ENCODE peak calls at places on chromosomes 6 and 20, in eight cellular contexts. W is H1; S is lower lobe of right lung; G is C1 segment of cervical spinal cord; H is epithelial cell of esophagus; J is CD4-positive, CD25-positive, alpha-beta regulatory T cell; L is dorsolateral prefrontal cortex; A is SK-N-SH. X is an unnamed sample.

GRCh38 chr6:44275749-44276648 is 5.7 kb downstream of the TMEM151B start:
- DNase-seq in L (no peak), H (peak; percentile 39), W (no peak), J (no peak), S (no peak), G (no peak), A (peak; percentile 22), X (no peak)

GRCh38 chr20:24981750-24982149 is 10.8 kb downstream of the APMAP start:
- DNase-seq in A (no peak), J (no peak), G (no peak), L (peak; percentile 41), W (no peak), S (peak; percentile 78), H (no peak), X (no peak)

GRCh38 chr6:27553123-27553904 is 80.4 kb upstream of the ZNF184 start:
- DNase-seq in J (no peak), G (no peak), S (no peak), A (no peak), L (no peak), W (peak; percentile 94), H (peak; percentile 70), X (peak; percentile 58)

GRCh38 chr20:43548273-43548880 is 10.4 kb upstream of the SGK2 start:
- DNase-seq in H (no peak), G (no peak), W (no peak), L (no peak), S (no peak), A (no peak), J (no peak), X (no peak)

GRCh38 chr6:89066929-89067646 is 13.5 kb upstream of the PNRC1 start:
- DNase-seq in L (no peak), H (no peak), W (no peak), G (no peak), S (no peak), J (no peak), A (no peak), X (no peak)

GRCh38 chr6:21937466-21937865 is 343.9 kb downstream of the SOX4 start:
- DNase-seq in A (no peak), G (no peak), L (no peak), J (no peak), H (no peak), W (no peak), S (no peak), X (no peak)

GRCh38 chr20:4009305-4009704 is 6.1 kb downstream of the RNF24 start:
- DNase-seq in A (no peak), L (no peak), H (no peak), W (no peak), G (no peak), J (no peak), S (no peak), X (no peak)

GRCh38 chr6:30887901-30888300 is 3.6 kb downstream of the DDR1 start:
- DNase-seq in G (no peak), J (no peak), S (no peak), A (peak; percentile 22), L (no peak), W (no peak), H (no peak), X (no peak)

GRCh38 chr6:80696268-80696667 is 589.8 kb downstream of the BCKDHB start:
- DNase-seq in W (no peak), L (no peak), J (no peak), G (no peak), H (no peak), A (no peak), S (no peak), X (no peak)

GRCh38 chr6:122580731-122581130 is 29.5 kb upstream of the PKIB start:
- DNase-seq in J (no peak), S (no peak), L (no peak), W (no peak), H (peak; percentile 74), G (no peak), A (no peak), X (no peak)

GRCh38 chr6:144378437-144378836 is 93.3 kb downstream of the UTRN start:
- DNase-seq in H (peak; percentile 46), W (no peak), S (no peak), A (no peak), L (no peak), G (no peak), J (no peak), X (no peak)

GRCh38 chr6:116779569-116780164 is 14.1 kb upstream of the FAM162B start:
- DNase-seq in S (no peak), A (peak; percentile 32), H (peak; percentile 36), L (no peak), G (no peak), W (peak; percentile 47), J (no peak), X (peak; percentile 46)

GRCh38 chr20:31679357-31680285 is 41.9 kb downstream of the COX4I2 start:
- DNase-seq in J (no peak), G (no peak), S (no peak), A (no peak), H (no peak), W (no peak), L (no peak), X (no peak)

GRCh38 chr6:105879146-105879545 is 207.0 kb upstream of the PRDM1 start:
- DNase-seq in G (no peak), W (no peak), A (no peak), S (no peak), L (no peak), J (no peak), H (peak; percentile 66), X (no peak)

GRCh38 chr6:121443953-121444590 is 8.6 kb downstream of the GJA1 start:
- DNase-seq in J (no peak), L (no peak), S (no peak), H (no peak), G (no peak), W (no peak), A (no peak), X (no peak)

GRCh38 chr6:35287671-35288396 is 9.8 kb upstream of the DEF6 start:
- DNase-seq in G (no peak), S (no peak), A (no peak), L (no peak), J (no peak), H (peak; percentile 29), W (no peak), X (no peak)

GRCh38 chr6:130129781-130130246 is 92.9 kb downstream of the SAMD3 start:
- DNase-seq in H (peak; percentile 30), L (no peak), S (no peak), G (no peak), A (no peak), J (no peak), W (no peak), X (no peak)

GRCh38 chr6:33205172-33206026 is 944 bp downstream of the HSD17B8 start:
- DNase-seq in W (no peak), H (peak; percentile 76), J (no peak), A (peak; percentile 42), G (no peak), L (no peak), S (no peak), X (no peak)

GRCh38 chr6:101522254-101522653 is 128.7 kb downstream of the GRIK2 start:
- DNase-seq in J (no peak), G (no peak), A (no peak), L (no peak), S (no peak), H (no peak), W (no peak), X (no peak)

GRCh38 chr20:44489931-44490330 is 14.3 kb downstream of the TTPAL start:
- DNase-seq in J (no peak), G (no peak), H (no peak), W (no peak), A (no peak), S (no peak), L (no peak), X (no peak)

GRCh38 chr6:126112171-126112632 is 125.9 kb downstream of the TRMT11 start:
- DNase-seq in S (no peak), A (no peak), J (no peak), W (no peak), L (no peak), G (no peak), H (peak; percentile 69), X (no peak)

GRCh38 chr6:89575562-89575960 is 63.0 kb downstream of the LYRM2 start:
- DNase-seq in J (no peak), W (no peak), S (no peak), A (no peak), H (no peak), G (no peak), L (no peak), X (no peak)

GRCh38 chr20:59942245-59942644 is 2.1 kb downstream of the FAM217B start:
- DNase-seq in J (no peak), L (no peak), H (no peak), S (no peak), A (no peak), W (no peak), G (no peak), X (no peak)

GRCh38 chr20:21628800-21629199 is 76.7 kb upstream of the PAX1 start:
- DNase-seq in A (no peak), S (no peak), G (no peak), W (no peak), L (no peak), J (no peak), H (no peak), X (no peak)

GRCh38 chr6:13203145-13203544 is 125.2 kb downstream of the TBC1D7 start:
- DNase-seq in S (no peak), J (no peak), W (no peak), G (no peak), A (no peak), H (no peak), L (no peak), X (no peak)

GRCh38 chr6:116073765-116074450 is 13.2 kb upstream of the FRK start:
- DNase-seq in J (no peak), S (no peak), H (peak; percentile 88), L (no peak), A (no peak), W (no peak), G (no peak), X (no peak)

X was measured in HEK293T.